ENCODE peak calls at places on chromosomes 12 and 14, in six cellular contexts. F is right lobe of liver, P is left ventricle myocardium inferior, K is PC-3, E is WTC11, I is type B pancreatic cell. U is an unnamed sample.

GRCh38 chr14:53472306-53472705 is 319.2 kb upstream of the DDHD1 start:
- DNase-seq in K (no peak), E (no peak), F (no peak), P (no peak), I (no peak), U (no peak)

GRCh38 chr12:62784576-62784975 is 150.4 kb downstream of the PPM1H start:
- DNase-seq in E (no peak), P (no peak), F (no peak), I (no peak), K (peak; percentile 69), U (no peak)

GRCh38 chr12:130706885-130707570 is 9.1 kb downstream of the RIMBP2 start:
- DNase-seq in I (no peak), F (no peak), K (no peak), P (no peak), E (no peak), U (no peak)

GRCh38 chr12:15854916-15855315 is 27.3 kb upstream of the STRAP start:
- DNase-seq in F (no peak), E (no peak), I (no peak), P (no peak), K (no peak), U (no peak)

GRCh38 chr12:32126720-32127119 is 20.1 kb downstream of the BICD1 start:
- DNase-seq in I (no peak), E (no peak), P (no peak), F (no peak), K (peak; percentile 78), U (no peak)

GRCh38 chr14:89484445-89484844 is 67.4 kb upstream of the FOXN3 start:
- DNase-seq in K (no peak), E (no peak), F (no peak), P (no peak), I (no peak), U (no peak)

GRCh38 chr12:25725874-25726273 is 172.8 kb upstream of the LMNTD1 start:
- DNase-seq in K (no peak), I (no peak), E (no peak), P (no peak), F (no peak), U (no peak)

GRCh38 chr12:990649-991349 is at the start of gene ERC1:
- DNase-seq in E (peak; percentile 79), F (peak; percentile 91), K (peak; percentile 73), P (peak; percentile 91), I (peak; percentile 91), U (peak; percentile 91)

GRCh38 chr12:71685312-71685906 is 473 bp upstream of the TMEM19 start:
- DNase-seq in K (no peak), P (no peak), F (no peak), I (no peak), E (no peak), U (no peak)

GRCh38 chr12:3313066-3313465 is 177.9 kb upstream of the PRMT8 start:
- DNase-seq in E (no peak), K (peak; percentile 86), P (no peak), I (no peak), F (no peak), U (no peak)

DNA sequence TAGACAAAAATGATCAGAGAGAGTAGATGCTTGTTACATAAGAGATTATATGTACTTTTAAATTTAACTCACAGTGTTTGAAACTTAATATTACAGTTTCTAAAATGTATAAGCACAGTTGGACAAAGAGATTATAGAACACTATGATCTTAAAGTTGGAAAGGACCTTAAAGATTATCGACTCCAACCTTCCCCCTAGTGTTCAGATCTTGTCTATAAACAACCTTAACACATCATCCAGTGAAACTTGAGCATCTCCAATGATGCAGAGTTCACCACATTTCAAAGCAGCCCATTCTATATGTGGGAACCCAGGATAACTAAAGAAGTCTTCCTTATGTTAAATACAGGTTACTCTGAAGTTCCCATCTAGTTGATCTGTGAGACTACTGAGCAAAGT is 480.8 kb downstream of the RMST start:
- DNase-seq in F (no peak), P (no peak), I (no peak), E (no peak), K (peak; percentile 13), U (no peak)
- TF ChIP-seq CTCF in F (no peak), P (no peak), I (peak; percentile 47), E (no peak), K (peak; percentile 33), U (no peak)

DNA sequence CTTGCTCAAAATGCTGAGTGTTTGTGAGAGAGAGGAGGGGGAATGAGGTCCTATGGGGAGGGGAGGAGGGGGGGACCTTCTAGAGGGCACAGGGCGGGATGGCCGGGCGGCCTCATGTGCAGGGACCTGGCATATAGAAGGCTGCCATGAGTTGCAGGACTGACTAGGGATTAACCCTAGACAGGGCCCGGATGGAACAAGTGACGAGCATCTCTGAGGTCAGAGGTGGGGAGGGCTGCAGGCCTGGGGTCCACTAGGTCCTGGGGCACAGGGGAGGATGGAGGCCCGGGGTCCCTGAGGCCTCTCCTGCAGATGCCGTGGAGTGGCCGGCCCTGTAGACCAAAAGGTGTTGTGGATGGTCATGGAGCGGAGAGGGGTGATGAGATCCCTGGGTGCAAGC is 104.0 kb upstream of the EIF5 start:
- DNase-seq in F (no peak), E (no peak), P (no peak), I (no peak), K (no peak), U (no peak)
- TF ChIP-seq CTCF in F (no peak), E (no peak), P (no peak), I (no peak), K (no peak), U (no peak)

GRCh38 chr12:11581179-11581755 is 68.2 kb upstream of the ETV6 start:
- DNase-seq in I (no peak), F (peak; percentile 58), E (peak; percentile 48), P (peak; percentile 18), K (peak; percentile 75), U (peak; percentile 35)

GRCh38 chr12:11578461-11578993 is 70.9 kb upstream of the ETV6 start:
- DNase-seq in I (no peak), F (no peak), E (no peak), P (no peak), K (no peak), U (no peak)

GRCh38 chr12:11580125-11580751 is 69.2 kb upstream of the ETV6 start:
- DNase-seq in E (no peak), F (no peak), I (no peak), P (no peak), K (peak; percentile 96), U (no peak)

GRCh38 chr12:11576104-11576503 is 73.4 kb upstream of the ETV6 start:
- DNase-seq in P (no peak), E (no peak), F (no peak), K (peak; percentile 51), I (no peak), U (no peak)

GRCh38 chr12:11577658-11578260 is 71.7 kb upstream of the ETV6 start:
- DNase-seq in F (no peak), E (no peak), K (peak; percentile 64), P (no peak), I (no peak), U (no peak)
- TF ChIP-seq CTCF in F (no peak), E (no peak), K (no peak), P (no peak), I (no peak), U (no peak)

DNA sequence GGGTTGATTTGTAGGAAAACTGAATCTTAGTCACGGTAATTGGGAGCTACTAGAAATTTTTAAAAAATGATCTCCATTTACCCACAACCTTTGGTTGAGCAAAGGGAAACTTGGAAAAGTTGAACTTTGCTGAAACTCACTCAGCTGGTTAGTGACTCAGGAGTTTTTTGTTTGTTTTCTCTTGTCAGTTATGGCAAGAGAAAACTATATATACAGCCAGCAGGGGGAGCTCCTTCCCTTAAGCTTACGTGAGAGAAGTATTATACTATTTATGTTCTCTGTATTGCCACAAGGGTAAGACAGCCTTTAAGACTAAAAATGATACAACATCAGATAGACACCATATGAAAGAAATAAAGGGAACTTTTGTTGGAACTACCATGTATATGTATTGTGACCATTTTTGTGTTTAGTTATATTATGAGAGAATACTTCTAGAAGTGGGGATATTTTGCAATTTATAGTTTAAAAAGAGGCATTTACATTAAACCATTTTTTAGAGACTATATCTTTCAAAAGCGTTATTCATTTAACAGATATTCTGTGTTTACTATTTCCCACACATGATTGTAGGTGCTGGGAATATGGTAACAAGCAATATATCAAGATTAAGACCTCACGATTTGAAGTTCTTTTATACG is 28.1 kb upstream of the TBC1D30 start:
- DNase-seq in I (no peak), K (peak; percentile 98), E (peak; percentile 44), P (no peak), F (peak; percentile 73), U (peak; percentile 30)
- TF ChIP-seq CTCF in I (peak; percentile 96), K (peak; percentile 91), E (peak; percentile 50), P (peak; percentile 88), F (peak; percentile 78), U (peak; percentile 83)

GRCh38 chr14:61462566-61463195 is 141.3 kb downstream of the PRKCH start:
- DNase-seq in F (peak; percentile 10), I (no peak), P (no peak), K (peak; percentile 91), E (no peak), U (no peak)
- TF ChIP-seq CTCF in F (no peak), I (no peak), P (no peak), K (no peak), E (no peak), U (no peak)

GRCh38 chr12:52178443-52178842 is 13.4 kb downstream of the KRT80 start:
- DNase-seq in F (no peak), K (no peak), P (no peak), E (no peak), I (no peak), U (no peak)
- TF ChIP-seq CTCF in F (no peak), K (no peak), P (no peak), E (no peak), I (no peak), U (no peak)

GRCh38 chr12:92244036-92244435 is 98.4 kb upstream of the BTG1 start:
- DNase-seq in E (no peak), P (no peak), I (no peak), F (no peak), K (no peak), U (no peak)
- TF ChIP-seq CTCF in E (no peak), P (peak; percentile 42), I (no peak), F (no peak), K (no peak), U (no peak)

DNA sequence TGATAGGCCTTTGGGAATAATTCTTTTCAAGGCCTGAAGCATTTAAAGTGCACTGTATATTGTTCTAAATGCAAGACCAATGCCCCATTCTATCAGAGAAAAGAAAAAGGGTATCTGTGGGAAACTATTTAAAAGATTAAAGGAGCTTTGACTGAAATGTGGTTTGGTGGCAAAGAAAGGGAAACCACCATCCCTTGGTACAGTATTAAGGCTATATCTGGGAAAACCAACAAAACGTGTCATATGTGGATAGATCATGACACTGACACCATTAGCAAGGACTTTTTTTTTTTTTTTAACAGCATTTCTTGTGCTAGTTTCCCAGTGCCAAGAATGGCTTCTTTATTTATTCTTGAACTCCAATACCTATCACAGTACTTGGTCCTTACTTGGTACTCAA is 890.7 kb downstream of the DIO2 start:
- DNase-seq in F (no peak), I (no peak), K (no peak), P (no peak), E (no peak), U (no peak)
- TF ChIP-seq CTCF in F (no peak), I (no peak), K (no peak), P (no peak), E (no peak), U (no peak)

DNA sequence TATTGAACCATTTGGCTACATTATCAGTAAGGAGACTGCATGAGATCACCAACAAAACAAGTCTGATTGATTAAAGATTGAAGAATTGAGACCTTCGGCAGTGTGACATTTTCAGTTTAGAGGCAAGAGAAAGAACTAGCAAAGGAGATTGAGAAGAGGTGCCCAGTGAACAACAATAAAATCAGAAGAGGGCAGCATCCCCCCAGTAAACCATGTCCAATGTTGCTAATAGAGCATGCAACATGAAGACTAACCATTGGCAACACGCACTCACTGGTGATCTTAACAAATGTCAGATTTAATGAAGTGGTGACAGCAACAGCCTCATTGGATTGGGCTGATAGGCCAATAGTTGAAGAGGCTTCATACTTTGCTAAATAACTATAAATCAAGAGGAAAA is 20.7 kb upstream of the TAS2R14 start:
- DNase-seq in I (no peak), F (no peak), K (no peak), E (no peak), P (no peak), U (no peak)
- TF ChIP-seq CTCF in I (no peak), F (no peak), K (no peak), E (no peak), P (peak; percentile 34), U (no peak)

U was measured in glutamatergic neuron.